ENCODE peak calls at places on chromosome 10, in seven cellular contexts. Q, I, Z, D, C, G and M are unnamed samples.

GRCh38 chr10:100562806-100563293 is 27.1 kb downstream of the HIF1AN start:
- DNase-seq in Q (no peak), I (peak; percentile 74), Z (peak; percentile 37), D (peak; percentile 8), C (peak; percentile 80), G (peak; percentile 85), M (no peak)

GRCh38 chr10:112953760-112954159 is 3.7 kb downstream of the TCF7L2 start:
- DNase-seq in Q (no peak), I (no peak), Z (peak; percentile 82), D (peak; percentile 65), C (no peak), G (no peak), M (no peak)

GRCh38 chr10:80579849-80580645 is 42.3 kb downstream of the SH2D4B start:
- DNase-seq in Q (no peak), I (no peak), Z (no peak), D (no peak), C (no peak), G (no peak), M (no peak)

GRCh38 chr10:71748671-71749191 is 24.6 kb downstream of the VSIR start:
- DNase-seq in Q (no peak), I (no peak), Z (no peak), D (no peak), C (peak; percentile 57), G (no peak), M (no peak)

GRCh38 chr10:108090476-108091215 is 926.1 kb upstream of the SORCS1 start:
- DNase-seq in Q (no peak), I (no peak), Z (no peak), D (no peak), C (no peak), G (no peak), M (no peak)

GRCh38 chr10:92829042-92829785 is 19.1 kb upstream of the EXOC6 start:
- DNase-seq in Q (no peak), I (peak; percentile 42), Z (no peak), D (no peak), C (no peak), G (peak; percentile 75), M (no peak)

GRCh38 chr10:113171662-113172061 is 221.6 kb downstream of the TCF7L2 start:
- DNase-seq in Q (no peak), I (no peak), Z (no peak), D (no peak), C (no peak), G (no peak), M (no peak)

GRCh38 chr10:11730779-11731178 is 11.4 kb upstream of the ECHDC3 start:
- DNase-seq in Q (no peak), I (no peak), Z (no peak), D (no peak), C (no peak), G (no peak), M (no peak)

GRCh38 chr10:106615081-106615480 is 549.4 kb downstream of the SORCS1 start:
- DNase-seq in Q (no peak), I (no peak), Z (peak; percentile 83), D (peak; percentile 28), C (no peak), G (peak; percentile 96), M (no peak)

GRCh38 chr10:48533951-48534720 is 70.7 kb downstream of the ARHGAP22 start:
- DNase-seq in Q (no peak), I (no peak), Z (no peak), D (no peak), C (peak; percentile 66), G (peak; percentile 92), M (no peak)

GRCh38 chr10:95478935-95479334 is 82.2 kb downstream of the SORBS1 start:
- DNase-seq in Q (peak; percentile 24), I (no peak), Z (no peak), D (no peak), C (no peak), G (no peak), M (no peak)

DNA sequence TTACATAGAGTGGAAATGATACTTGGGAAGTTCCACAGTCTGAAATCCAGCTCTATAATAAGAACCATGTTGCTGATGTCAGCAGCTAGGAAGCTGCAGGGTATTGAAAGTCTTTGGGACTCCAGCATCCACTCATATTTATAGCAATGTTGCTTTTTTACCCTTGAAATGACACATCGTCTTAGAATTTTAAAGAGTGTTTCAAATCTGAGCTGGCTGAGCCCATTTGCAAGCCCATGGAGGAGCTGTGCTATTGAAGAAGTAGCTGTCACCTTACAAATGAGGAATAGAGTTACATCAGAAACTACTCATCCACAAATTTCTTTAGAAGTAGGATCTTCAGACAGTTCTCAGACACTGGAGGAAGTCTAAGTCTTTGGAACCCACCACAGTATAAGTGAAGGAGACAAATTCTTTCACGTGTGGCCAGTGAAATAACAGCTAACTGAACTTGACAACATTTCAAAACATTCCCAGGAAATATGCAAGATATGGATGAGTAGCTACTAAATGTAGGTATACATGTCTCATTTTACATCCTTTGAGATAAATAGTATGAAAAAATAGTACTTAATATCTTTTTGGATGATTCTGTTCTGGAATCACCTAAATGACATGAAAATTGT is 203.6 kb downstream of the ZNF365 start:
- DNase-seq in Q (peak; percentile 4), I (no peak), Z (peak; percentile 86), D (peak; percentile 54), C (no peak), G (no peak), M (no peak)
- H3K23ac ChIP-seq in Q (no peak overlapping the region), I (no peak overlapping the region), Z (no peak overlapping the region), D (no peak overlapping the region), C (no peak overlapping the region), G (no peak overlapping the region), M (no peak overlapping the region)

DNA sequence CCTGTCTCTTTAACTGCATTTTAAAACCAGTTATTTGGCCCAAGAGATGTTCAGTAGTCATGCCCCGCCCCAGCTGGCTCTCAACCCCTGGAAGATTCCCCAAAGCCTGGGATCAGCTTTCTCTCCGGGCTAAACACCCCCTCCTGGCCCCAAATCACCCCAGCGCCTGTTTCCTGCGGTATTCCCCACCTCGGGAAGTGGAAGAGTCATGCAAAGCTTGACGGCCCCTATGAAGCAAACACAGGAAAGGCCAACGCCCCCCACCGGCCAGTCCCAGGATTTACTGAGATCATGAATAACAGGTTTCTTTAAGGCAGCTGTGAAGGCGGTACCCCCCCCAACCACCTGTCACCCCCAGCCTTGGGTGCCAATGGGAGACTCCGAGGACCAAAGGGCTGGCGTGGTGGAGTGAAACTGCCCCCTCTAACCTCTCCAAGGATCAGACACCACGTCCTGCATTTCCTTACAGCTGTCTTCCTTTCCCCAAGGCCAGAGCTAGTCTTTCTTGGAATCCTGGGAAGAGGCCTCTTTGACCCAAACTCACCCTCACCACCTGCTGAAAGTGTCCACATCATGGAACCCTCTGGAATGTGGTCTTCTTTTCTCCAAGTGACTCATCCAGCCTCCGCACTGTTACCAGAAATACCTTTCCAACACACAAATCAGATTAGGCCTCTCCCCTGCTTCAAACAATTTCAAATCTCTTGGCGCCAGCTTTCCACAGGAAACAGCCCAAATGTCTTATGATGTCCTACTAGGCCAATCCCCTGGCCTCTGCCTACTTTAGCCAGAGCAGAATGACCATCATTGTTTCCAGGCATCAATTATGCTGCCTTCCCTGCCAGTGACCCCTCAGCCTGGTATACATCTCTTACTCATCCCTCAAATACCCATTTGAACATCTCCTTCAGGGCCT is 301.5 kb downstream of the ZEB1 start:
- DNase-seq in Q (peak; percentile 66), I (peak; percentile 84), Z (peak; percentile 78), D (peak; percentile 62), C (peak; percentile 86), G (peak; percentile 66), M (no peak)
- H3K4me2 ChIP-seq in Q (no peak overlapping the region), I (no peak overlapping the region), Z (no peak overlapping the region), D (no peak overlapping the region), C (no peak overlapping the region), G (no peak overlapping the region), M (no peak overlapping the region)

GRCh38 chr10:62610649-62611229 is 193.8 kb upstream of the ADO start:
- DNase-seq in Q (no peak), I (peak; percentile 83), Z (peak; percentile 47), D (peak; percentile 57), C (peak; percentile 84), G (peak; percentile 80), M (peak; percentile 64)

GRCh38 chr10:62616885-62617635 is 187.5 kb upstream of the ADO start:
- DNase-seq in Q (no peak), I (no peak), Z (no peak), D (no peak), C (no peak), G (no peak), M (no peak)

GRCh38 chr10:62617702-62618451 is 186.6 kb upstream of the ADO start:
- DNase-seq in Q (no peak), I (no peak), Z (no peak), D (no peak), C (no peak), G (no peak), M (no peak)

GRCh38 chr10:62613429-62613828 is 191.1 kb upstream of the ADO start:
- DNase-seq in Q (no peak), I (no peak), Z (peak; percentile 79), D (peak; percentile 66), C (no peak), G (no peak), M (no peak)

DNA sequence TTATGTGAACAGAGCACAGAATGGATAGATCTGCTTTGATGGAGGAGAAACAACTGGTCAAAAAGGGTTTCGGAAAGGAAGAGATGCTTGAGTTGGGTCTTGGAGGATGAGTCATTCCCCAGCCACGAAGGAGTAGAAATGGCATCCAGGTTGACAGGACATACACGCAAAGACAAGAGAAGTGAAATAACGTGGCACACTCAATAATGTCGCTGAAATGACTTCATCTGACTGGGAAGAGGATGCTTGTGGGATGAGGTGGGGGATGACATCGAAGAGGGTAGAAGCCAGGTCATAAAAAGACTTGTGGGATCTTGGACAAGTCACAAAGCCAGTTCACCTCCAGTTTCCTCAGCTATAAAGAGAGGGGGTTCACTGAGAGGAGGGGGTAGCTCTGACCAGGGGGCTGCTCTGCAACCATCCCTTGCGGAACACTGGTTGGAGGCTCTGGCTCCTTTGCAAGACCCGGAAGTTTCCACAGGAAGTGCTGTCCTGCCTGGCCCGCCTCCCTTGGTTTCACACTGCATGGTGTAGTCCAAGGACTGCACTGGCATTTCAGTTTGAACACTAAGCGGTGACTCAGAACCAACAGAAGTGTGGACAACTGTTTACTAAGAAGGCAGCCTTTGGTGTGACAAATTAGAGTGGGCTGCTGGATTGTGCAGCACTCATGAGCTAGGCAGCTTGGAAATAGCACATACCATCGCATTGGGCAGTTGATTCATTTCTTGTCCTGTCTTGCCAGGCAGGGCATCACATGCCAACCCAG is 189.9 kb upstream of the ADO start:
- DNase-seq in Q (no peak), I (no peak), Z (peak; percentile 54), D (peak; percentile 67), C (no peak), G (no peak), M (no peak)
- H3K23ac ChIP-seq in Q (no peak overlapping the region), I (no peak overlapping the region), Z (no peak overlapping the region), D (no peak overlapping the region), C (no peak overlapping the region), G (no peak overlapping the region), M (no peak overlapping the region)

DNA sequence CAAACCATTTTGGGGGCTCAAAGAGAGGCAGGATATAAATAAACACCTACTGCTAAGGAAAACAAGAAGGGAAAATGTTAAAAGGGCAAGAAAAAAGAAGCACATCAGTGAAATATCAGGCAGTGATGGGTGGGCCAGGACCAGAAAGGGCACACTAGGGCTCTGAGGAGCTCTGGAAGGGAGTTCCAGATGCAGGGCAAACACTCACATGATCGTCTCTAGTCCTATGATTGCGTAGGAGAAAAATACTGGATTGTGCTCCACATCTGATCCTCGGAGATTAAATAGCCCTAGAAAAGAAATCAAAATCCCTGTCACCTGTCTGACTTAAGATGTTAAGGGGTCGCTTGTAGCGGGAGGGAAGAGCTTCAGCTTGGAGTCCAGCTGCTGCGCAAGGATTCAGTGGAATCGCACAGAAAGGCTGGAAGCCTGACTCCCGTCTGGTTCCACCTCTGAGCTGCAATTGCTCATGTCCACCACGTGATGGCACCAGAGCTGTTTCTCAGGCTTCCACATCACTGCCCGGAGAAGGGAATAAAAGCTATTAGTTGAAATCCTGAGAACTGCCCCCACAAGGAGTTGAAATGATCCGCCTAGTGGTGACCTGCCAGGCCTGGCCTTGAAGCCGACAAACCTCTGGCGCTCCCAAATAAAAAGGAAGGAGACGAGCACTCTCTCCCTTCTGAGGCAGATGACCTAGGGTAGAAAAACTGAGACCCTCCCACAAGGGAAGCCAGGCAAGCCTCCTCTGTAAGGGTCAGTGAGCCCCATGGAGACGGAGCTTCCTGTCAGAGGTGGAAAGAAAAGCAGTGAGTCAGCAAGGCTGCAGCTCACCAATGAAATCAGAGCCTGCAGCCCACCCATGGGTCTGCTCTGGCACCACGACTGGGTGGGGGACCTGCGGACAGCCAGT is 39.2 kb downstream of the XPNPEP1 start:
- DNase-seq in Q (peak; percentile 55), I (peak; percentile 84), Z (peak; percentile 90), D (peak; percentile 93), C (peak; percentile 95), G (peak; percentile 98), M (peak; percentile 90)
- H3K4me2 ChIP-seq in Q (peak overlapping the region; percentile 4), I (peak overlapping the region; percentile 59), Z (peak overlapping the region; percentile 41), D (peak overlapping the region; percentile 24), C (no peak overlapping the region), G (no peak overlapping the region), M (no peak overlapping the region)